ENCODE peak calls at places on chromosomes 2 and 18, in seven cellular contexts. Y is stimulated activated CD8-positive, alpha-beta memory T cell treated with anti-CD3 and anti-CD28 coated beads, Interleukin-15, amount 100 ng/mL, for 24 hours; J is T-helper 1 cell; H is OCI-M1; D is kidney glomerular epithelial cell; N is right cardiac atrium; S is mucosa of gallbladder. T is an unnamed sample.

GRCh38 chr2:159900343-159900742 is 102.3 kb upstream of the CD302 start:
- DNase-seq in N (no peak), J (no peak), S (no peak), D (no peak), Y (no peak), H (no peak), T (no peak)

GRCh38 chr2:168470188-168470879 is 14.3 kb downstream of the CERS6 start:
- DNase-seq in J (no peak), S (no peak), N (no peak), Y (no peak), D (no peak), H (peak), T (no peak)

GRCh38 chr2:49702740-49703139 is 548.4 kb upstream of the FSHR start:
- DNase-seq in N (no peak), Y (no peak), D (no peak), S (no peak), J (no peak), H (peak), T (no peak)

GRCh38 chr2:75146903-75147332 is 52.4 kb downstream of the TACR1 start:
- DNase-seq in J (no peak), H (no peak), D (peak), S (no peak), Y (no peak), N (no peak), T (no peak)

GRCh38 chr2:29405707-29406106 is 290.5 kb downstream of the CLIP4 start:
- DNase-seq in J (no peak), Y (no peak), S (no peak), H (no peak), N (no peak), D (no peak), T (no peak)

GRCh38 chr2:121810959-121811853 is 55.8 kb downstream of the TSN start:
- DNase-seq in J (no peak), N (peak), H (peak), D (peak), Y (no peak), S (peak), T (no peak)

GRCh38 chr2:14533106-14533757 is 99.3 kb upstream of the LRATD1 start:
- DNase-seq in J (no peak), Y (no peak), D (no peak), S (no peak), H (no peak), N (no peak), T (no peak)

GRCh38 chr2:104852161-104852689 is 1.7 kb upstream of the POU3F3 start:
- DNase-seq in H (no peak), J (no peak), N (peak), Y (no peak), S (no peak), D (no peak), T (no peak)

GRCh38 chr2:236815746-236816145 is 246.1 kb downstream of the ACKR3 start:
- DNase-seq in D (no peak), J (no peak), N (no peak), Y (no peak), S (no peak), H (no peak), T (no peak)

GRCh38 chr18:12092398-12093229 is 1.0 kb upstream of the ANKRD62 start:
- DNase-seq in D (no peak), S (no peak), J (no peak), H (peak), Y (no peak), N (peak), T (no peak)

GRCh38 chr18:13436596-13436995 is 218.0 kb downstream of the LDLRAD4 start:
- DNase-seq in Y (no peak), N (no peak), H (no peak), J (no peak), S (no peak), D (no peak), T (peak)

GRCh38 chr2:17649026-17649425 is 104.6 kb downstream of the SMC6 start:
- DNase-seq in H (no peak), N (no peak), S (peak), D (no peak), Y (no peak), J (no peak), T (no peak)

GRCh38 chr2:207983654-207984053 is 41.7 kb downstream of the PLEKHM3 start:
- DNase-seq in N (no peak), Y (no peak), D (no peak), H (peak), S (no peak), J (no peak), T (no peak)

GRCh38 chr2:146579154-146579930 is 1265.5 kb upstream of the ACVR2A start:
- DNase-seq in H (peak), S (no peak), N (no peak), D (peak), J (no peak), Y (no peak), T (no peak)

GRCh38 chr18:363327-364115 is 95.7 kb upstream of the THOC1 start:
- DNase-seq in J (no peak), Y (no peak), D (no peak), H (peak), N (no peak), S (no peak), T (no peak)

GRCh38 chr2:121735520-121736074 is 1.1 kb downstream of the NIFK start:
- DNase-seq in D (peak), H (peak), Y (no peak), S (no peak), N (no peak), J (no peak), T (no peak)

GRCh38 chr2:105521176-105521575 is 122.3 kb upstream of the FHL2 start:
- DNase-seq in D (peak), J (no peak), S (no peak), Y (no peak), N (no peak), H (peak), T (no peak)

GRCh38 chr18:78903436-78904178 is 76.0 kb upstream of the SALL3 start:
- DNase-seq in S (no peak), N (no peak), D (no peak), Y (no peak), H (no peak), J (no peak), T (no peak)

GRCh38 chr18:68623342-68623741 is 91.6 kb downstream of the TMX3 start:
- DNase-seq in Y (no peak), S (peak), N (peak), D (peak), J (no peak), H (peak), T (no peak)

GRCh38 chr2:188975497-188976102 is 1.4 kb downstream of the COL3A1 start:
- DNase-seq in N (no peak), Y (no peak), S (peak), H (peak), J (no peak), D (no peak), T (no peak)

GRCh38 chr2:208407667-208408066 is 1.1 kb downstream of the PTH2R start:
- DNase-seq in D (peak), N (no peak), J (no peak), S (no peak), Y (no peak), H (no peak), T (no peak)

GRCh38 chr2:237673130-237673921 is 45.9 kb downstream of the LRRFIP1 start:
- DNase-seq in S (peak), Y (peak), N (peak), J (peak), D (peak), H (peak), T (peak)

GRCh38 chr2:237202288-237203030 is 116.8 kb downstream of the COPS8 start:
- DNase-seq in S (peak), J (no peak), Y (no peak), D (no peak), N (no peak), H (no peak), T (no peak)

GRCh38 chr2:33498291-33498956 is 22.0 kb downstream of the RASGRP3 start:
- DNase-seq in D (no peak), N (no peak), S (no peak), H (no peak), Y (no peak), J (no peak), T (no peak)

GRCh38 chr2:187552381-187552780 is 1.9 kb downstream of the TFPI start:
- DNase-seq in J (no peak), H (no peak), Y (no peak), D (no peak), N (no peak), S (no peak), T (no peak)

GRCh38 chr2:241843321-241844065 is 15.2 kb downstream of the PDCD1 start:
- DNase-seq in Y (no peak), D (no peak), S (no peak), N (peak), J (no peak), H (no peak), T (no peak)

GRCh38 chr2:215396595-215397313 is 39.1 kb downstream of the FN1 start:
- DNase-seq in Y (no peak), S (no peak), H (no peak), N (no peak), J (no peak), D (no peak), T (no peak)

GRCh38 chr2:45438872-45439665 is 172.0 kb downstream of the SRBD1 start:
- DNase-seq in Y (no peak), D (no peak), S (no peak), J (no peak), N (no peak), H (peak), T (no peak)

GRCh38 chr2:109209941-109210340 is 80.9 kb downstream of the SH3RF3 start:
- DNase-seq in J (no peak), S (no peak), D (no peak), N (no peak), Y (no peak), H (no peak), T (no peak)

GRCh38 chr2:84115458-84115857 is 343.6 kb downstream of the SUCLG1 start:
- DNase-seq in H (no peak), Y (no peak), N (no peak), S (no peak), J (no peak), D (no peak), T (no peak)

GRCh38 chr2:44267269-44268258 is 7.7 kb upstream of the SLC3A1 start:
- DNase-seq in H (no peak), S (no peak), N (no peak), Y (no peak), J (no peak), D (peak), T (no peak)

GRCh38 chr2:73449404-73449803 is 63.8 kb downstream of the ALMS1 start:
- DNase-seq in H (no peak), D (no peak), J (no peak), Y (no peak), N (no peak), S (no peak), T (no peak)

GRCh38 chr2:220143336-220143735 is 515.9 kb downstream of the SLC4A3 start:
- DNase-seq in N (no peak), D (peak), Y (no peak), J (no peak), H (no peak), S (no peak), T (no peak)

GRCh38 chr2:195368530-195369216 is 288.4 kb upstream of the SLC39A10 start:
- DNase-seq in Y (no peak), J (no peak), S (no peak), H (peak), D (no peak), N (no peak), T (no peak)

GRCh38 chr2:183091318-183091953 is 12.9 kb downstream of the DUSP19 start:
- DNase-seq in H (peak), D (no peak), J (no peak), N (no peak), Y (no peak), S (no peak), T (no peak)

GRCh38 chr18:59715966-59716369 is 18.7 kb upstream of the CCBE1 start:
- DNase-seq in Y (no peak), S (no peak), H (no peak), D (peak), N (no peak), J (no peak), T (no peak)

GRCh38 chr2:5734866-5735861 is 43.0 kb downstream of the SOX11 start:
- DNase-seq in S (no peak), N (no peak), H (no peak), D (no peak), Y (no peak), J (no peak), T (no peak)

GRCh38 chr2:42880738-42881525 is 88.5 kb upstream of the HAAO start:
- DNase-seq in S (no peak), N (no peak), D (no peak), J (no peak), H (no peak), Y (no peak), T (no peak)

GRCh38 chr18:76395609-76396008 is 99.4 kb downstream of the ZNF516 start:
- DNase-seq in D (no peak), N (no peak), Y (no peak), S (no peak), J (no peak), H (no peak), T (no peak)

GRCh38 chr2:84486436-84487115 is 27.5 kb upstream of the SUCLG1 start:
- DNase-seq in J (no peak), Y (no peak), H (no peak), D (peak), S (peak), N (no peak), T (no peak)